ENCODE peak calls at places on chromosomes 16 and 17, in four cellular contexts. Z is ascending aorta, E is heart left ventricle, L is colonic mucosa. A is an unnamed sample. For H3K4me1, the result is how much of the 10 kb centered on the place peaks cover.

GRCh38 chr16:14511798-14512131 is 118.3 kb downstream of the PARN start:
- DNase-seq in E (no peak), L (no peak), Z (no peak), A (no peak)

GRCh38 chr16:86211265-86211664 is 299.1 kb upstream of the FOXF1 start:
- DNase-seq in E (no peak), Z (no peak), L (no peak), A (no peak)

GRCh38 chr17:80036715-80037477 is 454 bp downstream of the CCDC40 start:
- DNase-seq in E (no peak), L (peak), Z (peak), A (peak)

GRCh38 chr16:74623214-74623842 is 16.4 kb upstream of the GLG1 start:
- DNase-seq in L (no peak), E (no peak), Z (no peak), A (no peak)

GRCh38 chr17:81964081-81964849 is 3.3 kb upstream of the NOTUM start:
- DNase-seq in L (no peak), E (no peak), Z (no peak), A (no peak)

GRCh38 chr17:65055708-65056638 is 567 bp downstream of the GNA13 start:
- DNase-seq in Z (peak), L (peak), E (peak), A (peak)

GRCh38 chr17:46879101-46879500 is 27.7 kb downstream of the WNT9B start:
- DNase-seq in Z (no peak), L (no peak), E (no peak), A (no peak)

GRCh38 chr17:77354420-77354720 is 213.6 kb downstream of the SEC14L1 start:
- DNase-seq in Z (no peak), E (no peak), L (no peak), A (no peak)

GRCh38 chr16:70470927-70471341 is 16.5 kb downstream of the FCSK start:
- DNase-seq in E (peak), L (no peak), Z (no peak), A (no peak)

GRCh38 chr17:79325707-79326106 is 251.1 kb downstream of the ENGASE start:
- DNase-seq in E (peak), L (no peak), Z (no peak), A (no peak)

GRCh38 chr16:89478576-89479221 is 11.7 kb downstream of the ANKRD11 start:
- DNase-seq in L (no peak), Z (no peak), E (no peak), A (no peak)

GRCh38 chr17:65395924-65396323 is 165.5 kb downstream of the AXIN2 start:
- DNase-seq in E (no peak), Z (no peak), L (no peak), A (no peak)

GRCh38 chr17:66985838-66986237 is 21.3 kb downstream of the CACNG4 start:
- DNase-seq in Z (no peak), E (peak), L (no peak), A (no peak)

GRCh38 chr17:49227436-49228261 is 2.9 kb downstream of the PHOSPHO1 start:
- DNase-seq in E (peak), L (peak), Z (peak), A (peak)

GRCh38 chr17:16085066-16085699 is 85.6 kb downstream of the TTC19 start:
- DNase-seq in Z (no peak), E (no peak), L (no peak), A (no peak)

DNA sequence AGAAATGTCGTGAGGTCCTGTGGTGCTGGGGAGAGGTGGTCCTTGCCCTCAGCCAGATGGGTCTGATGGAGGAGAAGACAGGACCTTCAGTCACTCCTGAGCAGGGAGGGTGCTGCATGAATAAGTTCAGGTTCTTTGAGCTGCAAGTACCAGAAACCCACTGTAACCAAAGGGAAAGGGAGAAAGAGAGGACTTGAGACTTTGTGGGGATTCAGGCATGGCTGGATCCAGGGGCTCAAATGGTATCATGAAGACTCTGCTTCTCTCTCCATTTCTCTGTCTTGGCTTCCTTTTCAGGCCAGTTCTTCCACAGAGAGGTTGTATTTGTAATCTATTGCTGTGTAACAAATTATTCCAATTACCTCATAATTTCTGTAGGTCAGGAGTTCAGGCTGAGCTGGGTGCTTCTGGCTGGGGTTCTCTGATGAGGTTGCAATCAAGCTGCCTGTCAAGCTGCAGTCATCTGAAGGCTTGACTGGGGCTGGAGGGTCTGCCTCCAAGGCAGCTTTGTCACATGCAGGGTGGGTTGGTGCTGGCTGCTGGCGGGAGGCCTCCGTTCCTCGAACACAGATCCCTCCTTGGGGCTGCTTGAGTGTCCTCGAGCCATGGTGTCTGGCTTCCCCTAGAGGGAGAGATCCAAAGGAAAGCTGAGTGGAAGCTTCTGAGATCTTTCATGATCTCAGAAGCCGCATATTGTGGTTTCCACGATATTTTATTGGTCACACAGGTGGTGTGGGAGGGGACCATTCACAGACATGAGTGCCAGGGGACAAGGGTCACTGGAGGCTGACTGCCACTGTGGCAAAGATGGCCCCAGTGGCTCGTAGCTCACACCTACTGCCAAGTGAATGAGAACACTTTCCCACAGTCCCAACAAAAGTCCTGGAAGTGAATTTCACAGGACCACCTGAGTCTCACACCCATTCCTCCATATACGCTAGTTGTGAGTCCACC is 5.9 kb upstream of the ADCY7 start:
- DNase-seq in L (no peak), Z (no peak), E (peak), A (no peak)
- H3K4me1 ChIP-seq in L (under half), Z (under half), E (under half), A (under half)

DNA sequence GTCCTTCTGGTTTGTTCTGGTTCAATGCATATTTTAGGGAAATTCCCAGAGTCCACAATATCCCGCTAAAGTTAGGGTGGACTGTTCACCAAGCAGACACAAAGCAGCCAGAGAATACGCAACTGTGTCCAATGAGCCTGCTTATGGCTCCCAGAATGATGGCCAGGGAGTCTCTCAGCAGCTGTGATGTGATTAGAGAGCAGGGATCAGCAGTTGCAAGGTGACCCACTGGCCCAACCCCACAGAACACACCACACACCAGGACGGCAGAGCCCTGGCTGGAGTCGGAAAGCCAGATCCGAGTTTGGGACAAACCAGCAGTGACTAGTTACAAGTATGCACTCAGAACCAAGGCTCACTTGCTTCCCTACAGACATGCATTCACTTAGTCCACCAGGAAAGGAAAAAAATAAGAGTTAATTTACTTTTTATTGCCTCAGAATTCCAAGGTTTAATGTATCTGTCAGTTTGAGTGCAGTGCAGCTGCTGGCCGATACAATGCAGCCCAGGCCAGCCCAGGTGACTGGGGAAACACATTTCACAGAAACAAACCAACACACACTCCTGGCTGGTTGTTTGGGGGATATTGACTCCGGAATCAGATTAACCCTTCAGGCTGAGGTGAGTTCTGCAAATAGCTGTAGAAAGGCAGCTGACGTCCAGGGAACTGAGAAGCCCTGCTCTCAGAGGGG is 121.7 kb downstream of the HIC1 start:
- DNase-seq in E (no peak), Z (no peak), L (no peak), A (no peak)
- H3K4me1 ChIP-seq in E (half or more), Z (half or more), L (under half), A (half or more)

GRCh38 chr16:81492307-81492706 is 47.7 kb downstream of the CMIP start:
- DNase-seq in E (no peak), L (no peak), Z (no peak), A (no peak)
- H3K4me1 ChIP-seq in E (half or more), L (under half), Z (under half), A (under half)

GRCh38 chr17:39701784-39702422 is 2.0 kb downstream of the ERBB2 start:
- DNase-seq in E (peak), Z (no peak), L (no peak), A (no peak)

GRCh38 chr17:39702901-39703893 is 3.3 kb downstream of the ERBB2 start:
- DNase-seq in E (no peak), L (no peak), Z (no peak), A (peak)

GRCh38 chr17:39705786-39706348 is 6.0 kb downstream of the ERBB2 start:
- DNase-seq in L (peak), E (peak), Z (no peak), A (peak)

GRCh38 chr17:39704821-39705551 is 5.1 kb downstream of the ERBB2 start:
- DNase-seq in L (no peak), E (no peak), Z (peak), A (no peak)

DNA sequence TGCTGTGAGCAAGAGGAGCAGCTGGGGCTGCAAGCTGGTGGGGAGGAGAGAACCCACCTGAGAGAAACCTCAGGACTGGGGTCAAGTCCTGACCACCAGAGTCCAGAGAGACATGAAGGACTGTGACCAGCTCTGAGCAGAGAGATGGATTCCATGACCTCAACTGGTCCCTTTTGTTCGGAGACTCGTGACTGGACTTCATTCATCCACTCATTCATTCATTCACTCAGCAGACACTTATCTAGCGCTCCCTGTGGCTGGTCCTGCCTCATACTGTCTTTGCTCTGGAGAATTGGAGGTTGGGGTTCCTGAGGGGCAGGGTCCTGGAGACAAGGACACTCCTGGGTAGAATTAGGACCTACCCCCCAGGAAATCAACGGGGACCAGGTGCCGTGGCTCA is 4.0 kb downstream of the ERBB2 start:
- DNase-seq in E (no peak), L (no peak), Z (no peak), A (no peak)
- H3K4me1 ChIP-seq in E (half or more), L (under half), Z (under half), A (under half)

GRCh38 chr17:40315206-40315605 is 6.2 kb downstream of the RARA start:
- DNase-seq in L (no peak), E (no peak), Z (peak), A (no peak)

GRCh38 chr17:40314557-40314953 is 5.6 kb downstream of the RARA start:
- DNase-seq in Z (peak), E (peak), L (peak), A (peak)

GRCh38 chr17:40316571-40317344 is 7.8 kb downstream of the RARA start:
- DNase-seq in Z (peak), E (peak), L (peak), A (peak)

GRCh38 chr17:40317345-40317873 is 8.4 kb downstream of the RARA start:
- DNase-seq in Z (peak), E (no peak), L (peak), A (peak)

GRCh38 chr17:40315678-40316570 is 6.9 kb downstream of the RARA start:
- DNase-seq in E (no peak), Z (peak), L (peak), A (no peak)
- H3K4me1 ChIP-seq in E (half or more), Z (half or more), L (under half), A (half or more)

GRCh38 chr17:45296003-45296832 is 20.6 kb downstream of the MAP3K14 start:
- DNase-seq in E (no peak), Z (no peak), L (no peak), A (peak)
- H3K4me1 ChIP-seq in E (half or more), Z (half or more), L (under half), A (under half)

GRCh38 chr16:58723109-58723508 is 11.0 kb downstream of the GOT2 start:
- DNase-seq in L (no peak), E (no peak), Z (no peak), A (no peak)
- H3K4me1 ChIP-seq in L (under half), E (under half), Z (under half), A (under half)

DNA sequence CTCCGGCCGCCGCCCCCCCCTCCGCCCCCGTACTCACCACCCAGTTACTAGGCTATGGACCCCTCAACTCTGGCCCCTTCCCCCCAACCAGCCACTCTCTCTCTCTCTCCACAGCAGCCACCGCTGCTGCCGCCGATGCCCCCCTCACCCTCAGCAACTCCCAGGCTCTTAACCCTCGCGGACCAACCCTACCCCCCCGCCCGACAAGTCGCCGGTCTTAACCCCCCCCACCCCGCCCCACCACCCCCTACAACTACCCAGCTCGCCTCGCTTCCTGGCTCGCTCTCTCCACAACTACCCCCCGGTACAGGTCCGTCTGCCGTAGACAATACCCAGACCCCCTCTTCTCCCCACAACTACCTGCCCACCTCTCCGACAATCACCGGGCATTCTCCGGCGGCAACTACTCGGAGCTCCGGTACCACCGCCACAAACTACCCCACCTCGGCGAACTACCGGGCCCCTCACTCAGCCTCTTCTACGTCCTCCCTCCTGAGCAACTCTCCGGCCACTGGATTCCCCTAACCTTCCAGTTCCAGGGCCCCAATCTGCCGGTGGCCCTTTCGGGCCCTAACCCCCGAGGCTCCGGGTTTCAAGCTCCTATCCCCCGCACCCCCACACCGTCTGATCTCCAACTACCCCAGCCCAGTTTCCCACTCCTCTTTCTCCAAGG is 703 bp downstream of the PHF23 start:
- DNase-seq in E (no peak), L (no peak), Z (peak), A (no peak)
- H3K4me1 ChIP-seq in E (under half), L (under half), Z (under half), A (under half)

DNA sequence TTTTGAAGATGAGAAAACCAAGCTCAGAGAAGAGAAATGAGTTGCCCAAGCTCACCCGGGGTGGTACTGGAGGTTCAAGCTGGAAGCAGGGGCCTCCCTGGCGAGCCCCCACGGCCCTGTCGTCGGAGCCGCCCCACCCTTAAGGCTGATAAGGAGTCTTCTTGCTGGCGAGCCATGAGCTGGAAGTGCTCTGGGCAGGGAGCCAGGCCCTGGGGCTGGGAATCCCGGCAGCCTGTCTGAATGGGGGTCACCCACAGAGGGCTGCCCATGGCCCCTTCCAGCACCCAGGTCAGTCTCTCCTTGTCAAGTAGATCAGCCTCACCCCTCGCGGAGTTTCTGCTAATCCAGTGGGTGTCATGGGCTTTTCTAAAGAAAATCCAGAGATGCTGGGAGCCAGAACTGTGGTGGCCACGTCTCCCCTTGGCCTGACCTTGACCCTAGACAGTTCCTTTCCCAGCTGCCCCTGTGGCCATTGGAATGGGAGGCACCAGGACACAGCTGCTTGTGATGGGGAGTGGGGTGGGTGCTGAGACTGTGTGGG is 1.2 kb upstream of the P2RX1 start:
- DNase-seq in L (peak), E (peak), Z (no peak), A (peak)
- H3K4me1 ChIP-seq in L (under half), E (under half), Z (under half), A (under half)

A was measured in right cardiac atrium.